ENCODE peak calls at places on chromosomes 11 and 22, in eight cellular contexts. U is fibroblast of pulmonary artery, V is H54, D is hippocampal formation, K is left ventricle myocardium inferior, T is chondrocyte, B is hepatocyte, F is AG09319. E is an unnamed sample.

GRCh38 chr22:24681236-24681635 is 78.2 kb downstream of the GGT1 start:
- DNase-seq in U (peak), V (no peak), D (no peak), K (no peak), T (no peak), B (no peak), F (peak), E (no peak)

GRCh38 chr11:65491614-65492386 is 7.0 kb upstream of the MALAT1 start:
- DNase-seq in U (peak), V (no peak), D (no peak), K (peak), T (peak), B (peak), F (peak), E (peak)

GRCh38 chr11:113313601-113314000 is 782 bp upstream of the TTC12 start:
- DNase-seq in U (no peak), V (no peak), D (no peak), K (no peak), T (no peak), B (no peak), F (no peak), E (no peak)

GRCh38 chr11:92297551-92298237 is 73.1 kb downstream of the FAT3 start:
- DNase-seq in U (no peak), V (no peak), D (no peak), K (no peak), T (no peak), B (no peak), F (no peak), E (no peak)

GRCh38 chr22:44108076-44108475 is 72.6 kb upstream of the PARVG start:
- DNase-seq in U (no peak), V (no peak), D (no peak), K (no peak), T (peak), B (no peak), F (no peak), E (no peak)

GRCh38 chr22:48836673-48837340 is 990.9 kb downstream of the BRD1 start:
- DNase-seq in U (no peak), V (no peak), D (no peak), K (no peak), T (no peak), B (no peak), F (no peak), E (no peak)

GRCh38 chr11:1131033-1131911 is 26.5 kb upstream of the MUC5AC start:
- DNase-seq in U (no peak), V (no peak), D (no peak), K (no peak), T (peak), B (no peak), F (no peak), E (no peak)

GRCh38 chr11:119786431-119787073 is 57.6 kb upstream of the NECTIN1 start:
- DNase-seq in U (no peak), V (no peak), D (no peak), K (no peak), T (peak), B (no peak), F (no peak), E (no peak)

GRCh38 chr22:23067023-23067650 is 3.2 kb upstream of the GNAZ start:
- DNase-seq in U (no peak), V (no peak), D (no peak), K (no peak), T (peak), B (no peak), F (no peak), E (no peak)

GRCh38 chr22:33874206-33874605 is 46.1 kb downstream of the LARGE1 start:
- DNase-seq in U (no peak), V (no peak), D (no peak), K (no peak), T (no peak), B (no peak), F (no peak), E (no peak)

GRCh38 chr11:133897331-133897650 is 52.0 kb upstream of the SPATA19 start:
- DNase-seq in U (no peak), V (no peak), D (no peak), K (no peak), T (no peak), B (no peak), F (no peak), E (no peak)

GRCh38 chr11:21572210-21572609 is 620.7 kb upstream of the ANO5 start:
- DNase-seq in U (no peak), V (no peak), D (no peak), K (no peak), T (no peak), B (no peak), F (no peak), E (no peak)

GRCh38 chr11:78646564-78647185 is 72.0 kb upstream of the NARS2 start:
- DNase-seq in U (peak), V (peak), D (no peak), K (no peak), T (no peak), B (peak), F (no peak), E (no peak)

GRCh38 chr11:14908214-14908880 is 16.3 kb upstream of the CYP2R1 start:
- DNase-seq in U (peak), V (no peak), D (peak), K (no peak), T (no peak), B (peak), F (no peak), E (no peak)

GRCh38 chr22:39350803-39351688 is 1.3 kb downstream of the SYNGR1 start:
- DNase-seq in U (no peak), V (no peak), D (no peak), K (no peak), T (no peak), B (no peak), F (no peak), E (no peak)

GRCh38 chr11:73203790-73204189 is 14.3 kb upstream of the P2RY2 start:
- DNase-seq in U (no peak), V (no peak), D (no peak), K (no peak), T (peak), B (no peak), F (no peak), E (no peak)

GRCh38 chr11:124402326-124402922 is 3.6 kb upstream of the OR8B3 start:
- DNase-seq in U (peak), V (peak), D (peak), K (peak), T (no peak), B (peak), F (peak), E (peak)

GRCh38 chr11:1203505-1204271 is 19.2 kb upstream of the MUC5B start:
- DNase-seq in U (no peak), V (peak), D (no peak), K (peak), T (peak), B (no peak), F (no peak), E (no peak)

GRCh38 chr11:76629133-76629852 is 41.3 kb downstream of the LRRC32 start:
- DNase-seq in U (peak), V (no peak), D (no peak), K (peak), T (no peak), B (no peak), F (no peak), E (no peak)

GRCh38 chr22:34019190-34019845 is 99.0 kb upstream of the LARGE1 start:
- DNase-seq in U (no peak), V (no peak), D (no peak), K (no peak), T (no peak), B (no peak), F (no peak), E (no peak)

GRCh38 chr11:117273550-117274289 is 17.4 kb upstream of the BACE1-AS start:
- DNase-seq in U (peak), V (peak), D (no peak), K (no peak), T (no peak), B (peak), F (peak), E (no peak)

GRCh38 chr11:110026823-110027626 is 66.2 kb upstream of the ZC3H12C start:
- DNase-seq in U (no peak), V (no peak), D (peak), K (no peak), T (no peak), B (peak), F (no peak), E (no peak)